ENCODE peak calls at places on chromosome 3, in six cellular contexts. P is A549, Z is HCT116, Q is HepG2, V is K562, B is H1. X is an unnamed sample.

GRCh38 chr3:103698646-103699045 is 1263.8 kb downstream of the ZPLD1 start:
- DNase-seq in P (no peak), Z (no peak), Q (no peak), V (no peak), B (no peak), X (no peak)

GRCh38 chr3:140292154-140292553 is 357.2 kb downstream of the CLSTN2 start:
- DNase-seq in P (no peak), Z (no peak), Q (no peak), V (no peak), B (no peak), X (no peak)

GRCh38 chr3:124413393-124413792 is 316.9 kb upstream of the UMPS start:
- DNase-seq in P (no peak), Z (no peak), Q (no peak), V (no peak), B (no peak), X (no peak)

GRCh38 chr3:160343132-160343531 is 55.9 kb downstream of the IFT80 start:
- DNase-seq in P (no peak), Z (no peak), Q (peak), V (no peak), B (no peak), X (peak)

GRCh38 chr3:43178891-43179366 is 73.0 kb upstream of the POMGNT2 start:
- DNase-seq in P (no peak), Z (peak), Q (peak), V (no peak), B (no peak), X (peak)

GRCh38 chr3:34146596-34146995 is 348.2 kb downstream of the PDCD6IP start:
- DNase-seq in P (no peak), Z (no peak), Q (no peak), V (no peak), B (no peak), X (no peak)

GRCh38 chr3:197542741-197543454 is 12.9 kb downstream of the BDH1 start:
- DNase-seq in P (no peak), Z (no peak), Q (no peak), V (no peak), B (no peak), X (no peak)

GRCh38 chr3:29258161-29258560 is 22.7 kb upstream of the RBMS3 start:
- DNase-seq in P (no peak), Z (no peak), Q (no peak), V (no peak), B (no peak), X (no peak)

GRCh38 chr3:98874602-98875249 is 26.8 kb downstream of the DCBLD2 start:
- DNase-seq in P (no peak), Z (no peak), Q (no peak), V (no peak), B (no peak), X (no peak)

GRCh38 chr3:52763466-52763865 is 7.3 kb downstream of the NEK4 start:
- DNase-seq in P (no peak), Z (no peak), Q (no peak), V (no peak), B (no peak), X (no peak)

GRCh38 chr3:48709051-48709461 is 8.0 kb downstream of the IP6K2 start:
- DNase-seq in P (no peak), Z (no peak), Q (no peak), V (no peak), B (no peak), X (no peak)

GRCh38 chr3:12628813-12629212 is 35.1 kb downstream of the RAF1 start:
- DNase-seq in P (no peak), Z (no peak), Q (no peak), V (no peak), B (no peak), X (no peak)

GRCh38 chr3:72224804-72225509 is 440.0 kb upstream of the PROK2 start:
- DNase-seq in P (peak), Z (no peak), Q (no peak), V (peak), B (no peak), X (no peak)

GRCh38 chr3:48222616-48223513 is at the start of gene CAMP:
- DNase-seq in P (no peak), Z (no peak), Q (peak), V (no peak), B (no peak), X (peak)

GRCh38 chr3:150022406-150023238 is 51.9 kb upstream of the PFN2 start:
- DNase-seq in P (no peak), Z (no peak), Q (no peak), V (no peak), B (no peak), X (peak)

GRCh38 chr3:72591522-72592421 is 256.5 kb downstream of the SHQ1 start:
- DNase-seq in P (no peak), Z (no peak), Q (no peak), V (peak), B (no peak), X (peak)

GRCh38 chr3:136018876-136019275 is 53.3 kb downstream of the PPP2R3A start:
- DNase-seq in P (no peak), Z (no peak), Q (no peak), V (no peak), B (no peak), X (peak)

GRCh38 chr3:156743859-156744258 is 69.5 kb downstream of the TIPARP start:
- DNase-seq in P (no peak), Z (no peak), Q (no peak), V (no peak), B (no peak), X (no peak)

GRCh38 chr3:10553586-10554235 is 48.3 kb upstream of the ATP2B2 start:
- DNase-seq in P (no peak), Z (no peak), Q (no peak), V (no peak), B (peak), X (no peak)

GRCh38 chr3:146159616-146160232 is 1.3 kb downstream of the PLOD2 start:
- DNase-seq in P (no peak), Z (no peak), Q (no peak), V (no peak), B (no peak), X (no peak)

GRCh38 chr3:133672461-133672860 is 10.7 kb upstream of the TOPBP1 start:
- DNase-seq in P (no peak), Z (no peak), Q (no peak), V (no peak), B (no peak), X (no peak)

GRCh38 chr3:20039765-20040475 is at the start of gene KAT2B:
- DNase-seq in P (peak), Z (no peak), Q (peak), V (peak), B (peak), X (peak)

GRCh38 chr3:108953210-108953609 is 469 bp downstream of the GUCA1C start:
- DNase-seq in P (no peak), Z (no peak), Q (no peak), V (no peak), B (no peak), X (no peak)

GRCh38 chr3:12856626-12857025 is 15.3 kb upstream of the RPL32 start:
- DNase-seq in P (no peak), Z (no peak), Q (no peak), V (no peak), B (no peak), X (no peak)

GRCh38 chr3:45593708-45594601 is 596 bp upstream of the LIMD1 start:
- DNase-seq in P (peak), Z (peak), Q (peak), V (peak), B (peak), X (peak)

GRCh38 chr3:125055913-125056705 is at the start of gene HEG1:
- DNase-seq in P (peak), Z (no peak), Q (peak), V (peak), B (peak), X (peak)

GRCh38 chr3:152384412-152384811 is 115.7 kb downstream of the MBNL1 start:
- DNase-seq in P (no peak), Z (no peak), Q (no peak), V (no peak), B (no peak), X (no peak)

GRCh38 chr3:184795493-184796198 is 16.3 kb upstream of the VPS8 start:
- DNase-seq in P (no peak), Z (no peak), Q (no peak), V (no peak), B (no peak), X (no peak)

GRCh38 chr3:48478631-48479555 is 25.1 kb downstream of the SHISA5 start:
- DNase-seq in P (no peak), Z (no peak), Q (peak), V (no peak), B (no peak), X (no peak)

GRCh38 chr3:19046440-19046839 is 101.9 kb upstream of the KCNH8 start:
- DNase-seq in P (no peak), Z (no peak), Q (no peak), V (no peak), B (no peak), X (no peak)

GRCh38 chr3:106582151-106582550 is 713.3 kb upstream of the CBLB start:
- DNase-seq in P (no peak), Z (no peak), Q (no peak), V (no peak), B (no peak), X (peak)

GRCh38 chr3:133509482-133509881 is 64.0 kb upstream of the CDV3 start:
- DNase-seq in P (no peak), Z (no peak), Q (no peak), V (no peak), B (no peak), X (peak)

DNA sequence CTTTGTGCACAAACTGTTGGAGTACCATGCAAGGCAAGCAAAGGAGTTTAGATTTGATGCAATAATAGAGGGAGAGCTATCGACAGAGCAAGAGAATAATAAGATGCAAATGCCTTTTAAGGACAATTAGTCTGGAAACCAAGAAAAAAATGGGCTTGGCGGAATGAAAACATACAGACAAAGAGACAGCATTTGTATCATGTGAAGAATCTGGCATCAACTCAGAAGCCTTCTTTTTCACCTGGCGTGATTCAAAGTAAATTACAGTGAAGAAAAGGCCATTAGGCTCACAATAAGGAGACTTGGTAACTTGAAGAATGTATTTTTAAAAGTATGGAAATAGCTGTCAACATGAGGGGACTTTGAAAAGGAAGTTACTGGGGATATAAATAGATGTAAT is 521.2 kb upstream of the GOLIM4 start:
- DNase-seq in P (no peak), Z (no peak), Q (no peak), V (no peak), B (no peak), X (no peak)
- TF ChIP-seq RAD21 in P (no peak), Z (no peak), Q (no peak), V (no peak), B (no peak), X (no peak)

DNA sequence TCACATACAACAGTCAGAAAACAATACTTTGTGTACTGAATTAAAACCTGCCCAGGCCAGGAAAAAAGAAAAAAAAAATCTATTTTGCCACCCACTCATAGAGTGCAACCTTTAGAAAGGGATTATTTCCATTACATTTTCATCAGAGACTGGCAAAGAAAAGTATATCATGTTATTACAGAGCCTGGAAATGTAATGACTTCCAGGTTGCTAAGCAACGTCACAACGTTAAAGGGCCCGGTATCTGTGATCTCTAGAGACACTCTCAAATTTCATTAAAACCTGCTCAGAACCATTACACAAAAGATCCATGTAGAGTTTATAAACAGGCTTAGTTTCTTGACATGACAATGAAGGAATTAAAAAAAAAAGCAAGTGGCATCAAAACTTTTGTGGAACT is 170.5 kb downstream of the CTNNB1 start:
- DNase-seq in P (no peak), Z (no peak), Q (no peak), V (no peak), B (no peak), X (no peak)
- TF ChIP-seq POLR2A in P (no peak), Z (no peak), Q (no peak), V (no peak), B (no peak), X (no peak)

GRCh38 chr3:144031938-144032337 is 60.3 kb downstream of the DIPK2A start:
- DNase-seq in P (no peak), Z (no peak), Q (no peak), V (no peak), B (no peak), X (no peak)
- TF ChIP-seq RAD21 in P (no peak), Z (no peak), Q (no peak), V (no peak), B (no peak), X (no peak)

GRCh38 chr3:141368925-141369794 is 856 bp downstream of the ZBTB38 start:
- DNase-seq in P (no peak), Z (no peak), Q (no peak), V (peak), B (no peak), X (peak)

GRCh38 chr3:141367038-141367730 is 1.1 kb upstream of the ZBTB38 start:
- DNase-seq in P (no peak), Z (peak), Q (no peak), V (no peak), B (no peak), X (peak)

GRCh38 chr3:141366285-141367037 is 1.8 kb upstream of the ZBTB38 start:
- DNase-seq in P (peak), Z (peak), Q (peak), V (peak), B (no peak), X (peak)

GRCh38 chr3:141370065-141370533 is 1.8 kb downstream of the ZBTB38 start:
- DNase-seq in P (peak), Z (peak), Q (peak), V (peak), B (no peak), X (peak)

GRCh38 chr3:141368062-141368924 is at the start of gene ZBTB38:
- DNase-seq in P (peak), Z (peak), Q (peak), V (peak), B (peak), X (peak)
- TF ChIP-seq POLR2A in P (peak), Z (peak), Q (peak), V (peak), B (peak), X (peak)

GRCh38 chr3:177703788-177704187 is 506.5 kb upstream of the TBL1XR1 start:
- DNase-seq in P (no peak), Z (no peak), Q (no peak), V (no peak), B (no peak), X (peak)
- TF ChIP-seq RAD21 in P (no peak), Z (no peak), Q (no peak), V (no peak), B (no peak), X (no peak)

DNA sequence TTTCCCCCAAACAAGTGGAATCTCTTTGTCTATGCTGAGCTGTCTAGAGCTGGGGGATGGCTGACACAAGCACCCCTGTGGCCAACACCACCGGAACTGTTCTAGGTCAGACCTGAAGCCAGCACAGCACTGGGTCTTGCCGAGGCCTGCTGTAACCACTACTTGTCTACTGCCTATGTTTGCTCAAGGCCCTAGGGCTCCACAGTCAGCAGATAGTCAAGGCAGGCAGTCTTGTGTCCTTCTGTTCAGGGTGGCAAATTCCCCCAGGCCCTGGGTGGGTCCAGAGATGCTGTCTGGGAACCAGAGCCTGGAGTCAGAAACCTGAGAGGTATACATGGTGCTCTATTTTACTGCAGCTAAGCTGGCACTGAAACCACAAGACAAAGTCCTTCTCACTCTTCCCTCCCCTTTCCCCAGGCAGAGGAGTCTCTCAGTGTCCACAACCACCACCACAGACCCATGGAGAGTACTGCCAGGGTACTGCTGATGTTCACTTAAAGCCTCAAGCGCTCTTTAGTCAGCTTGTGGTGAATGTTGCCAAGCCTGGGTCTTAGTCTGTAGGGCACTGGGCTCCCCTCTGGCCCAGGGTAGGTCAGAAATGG is 89.9 kb downstream of the BBX start:
- DNase-seq in P (no peak), Z (no peak), Q (peak), V (no peak), B (no peak), X (no peak)
- TF ChIP-seq POLR2A in P (no peak), Z (no peak), Q (no peak), V (no peak), B (no peak), X (no peak)